ENCODE peak calls at places on chromosomes 5 and 9, in seven cellular contexts. F, J, U, I, B, H and G are unnamed samples.
A peak's percentile ranks its signal among the peaks of the same experiment; 100 is the strongest.

GRCh38 chr5:132473019-132473531 is 17.5 kb downstream of the IRF1 start:
- DNase-seq in J (peak; percentile 81), I (no peak), U (no peak), F (no peak), B (peak; percentile 29), H (no peak), G (peak; percentile 91)

GRCh38 chr9:20319641-20320337 is 302.5 kb downstream of the MLLT3 start:
- DNase-seq in F (no peak), I (peak; percentile 25), H (peak; percentile 49), J (no peak), B (no peak), U (no peak), G (peak; percentile 54)

GRCh38 chr5:125612356-125613149 is 810.7 kb upstream of the GRAMD2B start:
- DNase-seq in J (no peak), U (no peak), H (no peak), I (no peak), F (no peak), B (peak; percentile 54), G (no peak)

GRCh38 chr5:1707467-1707866 is 92.2 kb downstream of the MRPL36 start:
- DNase-seq in B (no peak), J (no peak), I (no peak), H (no peak), F (no peak), U (no peak), G (no peak)

GRCh38 chr5:151319334-151319733 is 15.8 kb upstream of the SLC36A3 start:
- DNase-seq in H (peak; percentile 20), B (no peak), F (no peak), U (peak; percentile 62), J (no peak), I (peak; percentile 27), G (no peak)

GRCh38 chr9:130839237-130840111 is 4.4 kb downstream of the ABL1 start:
- DNase-seq in I (no peak), U (no peak), H (no peak), F (no peak), B (no peak), J (no peak), G (no peak)

GRCh38 chr5:90803891-90804290 is 245.3 kb downstream of the ADGRV1 start:
- DNase-seq in J (no peak), F (no peak), B (no peak), I (no peak), U (no peak), H (no peak), G (no peak)

GRCh38 chr5:44665101-44665701 is 143.5 kb upstream of the MRPS30 start:
- DNase-seq in H (peak; percentile 54), U (no peak), F (no peak), I (no peak), J (no peak), B (peak; percentile 46), G (no peak)

GRCh38 chr9:36268007-36268427 is 9.8 kb upstream of the GNE start:
- DNase-seq in I (peak; percentile 28), H (peak; percentile 70), J (no peak), B (no peak), F (no peak), U (no peak), G (no peak)

GRCh38 chr5:178123094-178123986 is 7.5 kb upstream of the RMND5B start:
- DNase-seq in F (no peak), I (no peak), J (no peak), B (no peak), H (no peak), U (no peak), G (no peak)

GRCh38 chr9:133274236-133275104 is 531 bp downstream of the ABO start:
- DNase-seq in U (peak; percentile 24), I (no peak), F (no peak), B (no peak), J (no peak), H (no peak), G (no peak)

GRCh38 chr5:139017624-139018023 is 142.5 kb upstream of the LRRTM2 start:
- DNase-seq in U (no peak), F (no peak), J (no peak), H (no peak), I (no peak), B (no peak), G (no peak)

GRCh38 chr5:176869501-176870109 is 29.5 kb downstream of the HK3 start:
- DNase-seq in F (no peak), U (no peak), I (no peak), H (no peak), J (no peak), B (no peak), G (no peak)

GRCh38 chr9:75001719-75002421 is 26.2 kb downstream of the CARNMT1 start:
- DNase-seq in H (peak; percentile 95), F (no peak), U (no peak), B (no peak), J (no peak), I (peak; percentile 95), G (no peak)

GRCh38 chr5:59587489-59588337 is 305.8 kb downstream of the PDE4D start:
- DNase-seq in B (peak; percentile 61), H (peak; percentile 41), F (peak; percentile 39), U (peak; percentile 61), I (peak; percentile 74), J (peak; percentile 7), G (peak; percentile 14)

GRCh38 chr5:55897206-55897894 is 46.2 kb downstream of the IL31RA start:
- DNase-seq in U (no peak), B (no peak), J (no peak), I (no peak), F (no peak), H (no peak), G (no peak)

GRCh38 chr9:30765318-30765717 is 1619.1 kb upstream of the ACO1 start:
- DNase-seq in F (no peak), I (no peak), J (no peak), U (no peak), B (no peak), H (no peak), G (no peak)

GRCh38 chr5:143582869-143583268 is 179.4 kb upstream of the NR3C1 start:
- DNase-seq in J (no peak), I (peak; percentile 56), U (no peak), F (no peak), B (no peak), H (no peak), G (no peak)

GRCh38 chr5:103973669-103974068 is 411.1 kb upstream of the NUDT12 start:
- DNase-seq in H (no peak), B (no peak), U (no peak), J (no peak), I (no peak), F (no peak), G (no peak)
- TF ChIP-seq CTCF in H (no peak), B (no peak), U (no peak), J (peak; percentile 15), I (no peak), F (no peak), G (no peak)

GRCh38 chr9:129712595-129713524 is 40.0 kb downstream of the PTGES start:
- DNase-seq in H (peak; percentile 84), J (no peak), B (no peak), F (no peak), I (peak; percentile 34), U (no peak), G (peak; percentile 49)
- TF ChIP-seq CTCF in H (no peak), J (no peak), B (no peak), F (no peak), I (no peak), U (no peak), G (no peak)

GRCh38 chr5:110594866-110595265 is 131.6 kb downstream of the TMEM232 start:
- DNase-seq in F (no peak), B (no peak), U (no peak), J (no peak), H (no peak), I (no peak), G (no peak)

GRCh38 chr5:110588241-110588962 is 138.1 kb downstream of the TMEM232 start:
- DNase-seq in J (no peak), I (no peak), H (no peak), U (no peak), B (no peak), F (no peak), G (no peak)

GRCh38 chr5:110590187-110590586 is 136.3 kb downstream of the TMEM232 start:
- DNase-seq in H (peak; percentile 16), U (no peak), F (no peak), J (no peak), I (peak; percentile 36), B (no peak), G (no peak)
- TF ChIP-seq CTCF in H (peak; percentile 45), U (peak; percentile 27), F (peak; percentile 56), J (peak; percentile 60), I (peak; percentile 53), B (no peak), G (no peak)

GRCh38 chr5:18112066-18112465 is 477.8 kb downstream of the TAF11L14 start:
- DNase-seq in I (no peak), H (no peak), J (no peak), B (no peak), U (no peak), F (no peak), G (no peak)

GRCh38 chr5:18119156-18119785 is 485.0 kb downstream of the TAF11L14 start:
- DNase-seq in H (no peak), F (no peak), U (no peak), I (no peak), J (no peak), B (no peak), G (no peak)

GRCh38 chr5:18114161-18114802 is 480.0 kb downstream of the TAF11L14 start:
- DNase-seq in U (no peak), H (no peak), I (no peak), J (no peak), B (no peak), F (no peak), G (no peak)

GRCh38 chr5:18113724-18114123 is 479.5 kb downstream of the TAF11L14 start:
- DNase-seq in H (peak; percentile 1), F (no peak), I (peak; percentile 4), B (no peak), J (no peak), U (no peak), G (no peak)
- TF ChIP-seq CTCF in H (no peak), F (peak; percentile 27), I (no peak), B (no peak), J (no peak), U (no peak), G (no peak)

DNA sequence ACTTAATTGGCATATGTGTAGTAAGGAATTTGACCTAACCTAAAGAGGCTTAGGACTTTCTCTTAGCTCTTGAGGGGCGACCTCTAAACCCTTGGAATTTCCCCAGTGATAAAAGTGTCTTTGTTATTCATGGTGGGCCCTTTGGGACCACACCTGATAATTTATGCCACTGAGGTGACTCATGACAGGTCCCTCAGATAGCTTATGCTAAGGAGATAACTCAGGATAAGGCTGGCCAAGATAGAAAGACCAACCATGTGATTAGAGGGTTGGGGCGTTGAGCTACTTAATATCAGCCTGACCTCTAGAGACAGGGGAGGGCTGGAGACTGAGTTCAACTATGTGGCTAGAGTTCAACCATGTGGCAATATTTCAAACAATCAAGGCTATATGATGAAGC is 218.1 kb downstream of the AP3B1 start:
- DNase-seq in I (no peak), H (peak; percentile 10), F (no peak), U (no peak), B (no peak), J (no peak), G (no peak)
- TF ChIP-seq CTCF in I (no peak), H (no peak), F (no peak), U (no peak), B (no peak), J (no peak), G (no peak)